ENCODE peak calls at places on chromosomes 12 and 14, in six cellular contexts. C is A673, E is PC-3, S is brain microvascular endothelial cell, Z is left ventricle myocardium inferior, T is tibial artery. B is an unnamed sample.
A peak's percentile ranks its signal among the peaks of the same experiment; 100 is the strongest.

GRCh38 chr12:132071001-132071810 is 72.9 kb downstream of the DDX51 start:
- DNase-seq in C (no peak), E (no peak), S (no peak), Z (no peak), T (no peak), B (no peak)

GRCh38 chr12:116009805-116010204 is 267.7 kb downstream of the MED13L start:
- DNase-seq in C (peak; percentile 37), E (peak; percentile 47), S (no peak), Z (no peak), T (no peak), B (no peak)

GRCh38 chr14:65558363-65558762 is 145.8 kb downstream of the FUT8 start:
- DNase-seq in C (no peak), E (no peak), S (no peak), Z (no peak), T (no peak), B (no peak)

GRCh38 chr12:108666326-108666995 is 32.8 kb upstream of the SELPLG start:
- DNase-seq in C (no peak), E (no peak), S (no peak), Z (peak; percentile 64), T (peak; percentile 62), B (no peak)

GRCh38 chr14:74551431-74551830 is 57.9 kb downstream of the ISCA2 start:
- DNase-seq in C (no peak), E (no peak), S (no peak), Z (no peak), T (no peak), B (no peak)

GRCh38 chr14:22630486-22630885 is 13.7 kb downstream of the OR6J1 start:
- DNase-seq in C (no peak), E (no peak), S (peak; percentile 75), Z (no peak), T (no peak), B (no peak)

GRCh38 chr14:29410581-29410980 is 517.1 kb downstream of the PRKD1 start:
- DNase-seq in C (no peak), E (no peak), S (no peak), Z (no peak), T (no peak), B (no peak)

GRCh38 chr12:68163546-68164210 is 4.1 kb upstream of the IFNG start:
- DNase-seq in C (no peak), E (no peak), S (no peak), Z (no peak), T (no peak), B (no peak)

GRCh38 chr12:47808574-47809380 is 10.9 kb downstream of the HDAC7 start:
- DNase-seq in C (no peak), E (peak; percentile 35), S (no peak), Z (no peak), T (no peak), B (no peak)

GRCh38 chr12:79618848-79619404 is 71.8 kb downstream of the PAWR start:
- DNase-seq in C (no peak), E (peak; percentile 58), S (peak; percentile 77), Z (no peak), T (no peak), B (no peak)

GRCh38 chr14:22002860-22003284 is 329.3 kb upstream of the OR4E1 start:
- DNase-seq in C (peak; percentile 56), E (peak; percentile 29), S (no peak), Z (no peak), T (no peak), B (peak; percentile 36)

GRCh38 chr12:85244561-85244960 is 35.5 kb upstream of the ALX1 start:
- DNase-seq in C (no peak), E (no peak), S (no peak), Z (no peak), T (no peak), B (no peak)

GRCh38 chr12:15706010-15706676 is 83.0 kb downstream of the EPS8 start:
- DNase-seq in C (no peak), E (no peak), S (no peak), Z (no peak), T (no peak), B (peak; percentile 90)

GRCh38 chr14:89911018-89911919 is 43.3 kb downstream of the EFCAB11 start:
- DNase-seq in C (no peak), E (peak; percentile 40), S (peak; percentile 48), Z (no peak), T (peak; percentile 30), B (peak; percentile 47)

GRCh38 chr12:123938679-123939480 is 33.8 kb downstream of the CCDC92 start:
- DNase-seq in C (no peak), E (no peak), S (no peak), Z (no peak), T (no peak), B (no peak)

GRCh38 chr14:50050171-50050570 is 66.2 kb downstream of the VCPKMT start:
- DNase-seq in C (no peak), E (no peak), S (no peak), Z (no peak), T (no peak), B (no peak)

GRCh38 chr14:102984336-102985102 is 62.1 kb downstream of the AMN start:
- DNase-seq in C (no peak), E (no peak), S (no peak), Z (no peak), T (no peak), B (no peak)

GRCh38 chr14:50000215-50001145 is 107.6 kb downstream of the ARF6 start:
- DNase-seq in C (peak; percentile 86), E (peak; percentile 92), S (peak; percentile 84), Z (peak; percentile 47), T (peak; percentile 74), B (peak; percentile 78)

GRCh38 chr12:98418357-98419075 is 96.9 kb upstream of the TMPO start:
- DNase-seq in C (peak; percentile 87), E (peak; percentile 92), S (peak; percentile 95), Z (peak; percentile 80), T (peak; percentile 90), B (peak; percentile 89)

GRCh38 chr14:101007765-101008164 is 104.2 kb upstream of the RTL1 start:
- DNase-seq in C (no peak), E (no peak), S (no peak), Z (no peak), T (no peak), B (no peak)

GRCh38 chr14:91873476-91874265 is 6.3 kb upstream of the TC2N start:
- DNase-seq in C (no peak), E (peak; percentile 53), S (no peak), Z (no peak), T (no peak), B (peak; percentile 54)

GRCh38 chr12:62767946-62768345 is 167.0 kb downstream of the PPM1H start:
- DNase-seq in C (no peak), E (no peak), S (no peak), Z (no peak), T (no peak), B (no peak)

GRCh38 chr14:95044463-95045254 is 112.7 kb downstream of the DICER1 start:
- DNase-seq in C (no peak), E (no peak), S (no peak), Z (no peak), T (no peak), B (no peak)

GRCh38 chr12:14373202-14373601 is 7.7 kb downstream of the ATF7IP start:
- DNase-seq in C (no peak), E (peak; percentile 76), S (no peak), Z (no peak), T (no peak), B (no peak)

GRCh38 chr14:76876076-76876475 is 49.9 kb downstream of the LRRC74A start:
- DNase-seq in C (peak; percentile 83), E (peak; percentile 87), S (peak; percentile 56), Z (peak; percentile 43), T (no peak), B (no peak)

GRCh38 chr12:60101715-60102114 is 505.9 kb downstream of the SLC16A7 start:
- DNase-seq in C (no peak), E (peak; percentile 76), S (peak; percentile 66), Z (no peak), T (no peak), B (no peak)

GRCh38 chr14:104230946-104231345 is 92.6 kb downstream of the KIF26A start:
- DNase-seq in C (no peak), E (no peak), S (no peak), Z (no peak), T (no peak), B (peak; percentile 14)

GRCh38 chr12:49763006-49763591 is 21.7 kb downstream of the TMBIM6 start:
- DNase-seq in C (peak; percentile 79), E (peak; percentile 45), S (peak; percentile 63), Z (peak; percentile 75), T (peak; percentile 73), B (peak; percentile 71)

DNA sequence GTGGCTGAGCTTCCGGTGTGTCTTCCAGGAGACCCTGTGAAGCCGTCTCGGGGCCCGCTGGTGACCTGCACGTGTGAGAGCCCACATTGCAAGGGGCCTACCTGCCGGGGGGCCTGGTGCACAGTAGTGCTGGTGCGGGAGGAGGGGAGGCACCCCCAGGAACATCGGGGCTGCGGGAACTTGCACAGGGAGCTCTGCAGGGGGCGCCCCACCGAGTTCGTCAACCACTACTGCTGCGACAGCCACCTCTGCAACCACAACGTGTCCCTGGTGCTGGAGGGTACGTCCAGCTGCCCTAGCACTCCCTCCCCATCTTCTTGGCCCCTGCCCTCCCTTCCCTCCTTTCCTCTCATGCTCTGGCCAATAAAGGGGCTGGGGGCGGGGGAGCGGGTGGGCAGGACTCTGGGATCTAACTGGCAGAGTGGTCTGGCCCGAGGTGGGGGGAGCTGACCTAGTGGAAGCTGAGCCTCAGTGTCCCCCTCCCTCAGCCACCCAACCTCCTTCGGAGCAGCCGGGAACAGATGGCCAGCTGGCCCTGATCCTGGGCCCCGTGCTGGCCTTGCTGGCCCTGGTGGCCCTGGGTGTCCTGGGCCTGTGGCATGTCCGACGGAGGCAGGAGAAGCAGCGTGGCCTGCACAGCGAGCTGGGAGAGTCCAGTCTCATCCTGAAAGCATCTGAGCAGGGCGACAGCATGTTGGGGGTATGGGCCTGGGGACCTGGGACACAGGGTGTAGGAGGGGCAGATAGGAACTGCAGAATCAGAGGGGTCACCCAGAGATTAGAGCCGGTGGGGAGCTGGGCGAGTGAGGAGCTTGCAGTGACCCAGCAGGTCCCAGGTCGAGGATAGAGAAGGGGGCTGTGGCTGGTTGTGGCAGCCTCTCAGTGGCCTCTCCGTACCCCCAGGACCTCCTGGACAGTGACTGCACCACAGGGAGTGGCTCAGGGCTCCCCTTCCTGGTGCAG is 6.0 kb downstream of the ACVRL1 start:
- DNase-seq in C (no peak), E (no peak), S (no peak), Z (no peak), T (no peak), B (no peak)
- H3K4me3 ChIP-seq in C (no peak overlapping the region), E (no peak overlapping the region), S (no peak overlapping the region), Z (peak overlapping the region; percentile 74), T (no peak overlapping the region), B (no peak overlapping the region)

GRCh38 chr12:57004651-57005050 is 1.7 kb downstream of the ZBTB39 start:
- DNase-seq in C (no peak), E (no peak), S (no peak), Z (no peak), T (no peak), B (no peak)
- H3K36me3 ChIP-seq in C (peaks cover 47% of the 10 kb centered on the region), E (peaks cover 19% of the 10 kb centered on the region), S (peaks cover 23% of the 10 kb centered on the region), Z (peaks cover 38% of the 10 kb centered on the region), T (peaks cover 25% of the 10 kb centered on the region), B (no peaks in the 10 kb centered on the region)

DNA sequence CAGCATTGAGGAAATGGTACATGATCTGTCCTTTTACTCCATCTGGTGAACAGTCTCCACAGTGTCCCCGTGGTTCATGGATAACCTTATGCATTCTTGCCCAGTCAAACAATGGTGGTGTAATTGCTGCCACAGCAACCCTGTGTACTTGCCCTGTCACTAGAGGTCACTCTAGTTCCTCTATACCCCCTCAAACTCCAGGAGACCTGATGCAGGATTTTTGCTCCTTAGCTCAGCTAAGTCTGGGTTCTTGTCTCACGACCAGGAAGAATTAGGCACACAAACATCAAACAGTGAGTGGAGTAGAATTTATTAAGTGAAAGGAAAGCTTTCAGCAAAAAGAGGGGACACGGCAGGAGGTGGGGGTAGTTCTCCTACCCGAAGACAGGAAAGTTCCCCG is 24.7 kb upstream of the EEA1 start:
- DNase-seq in C (no peak), E (no peak), S (no peak), Z (no peak), T (no peak), B (no peak)
- TF ChIP-seq CTCF in C (no peak), E (peak; percentile 10), S (no peak), Z (no peak), T (no peak), B (no peak)

GRCh38 chr12:42141981-42142606 is 2.6 kb downstream of the GXYLT1 start:
- DNase-seq in C (no peak), E (no peak), S (no peak), Z (no peak), T (no peak), B (no peak)
- H3K4me3 ChIP-seq in C (no peak overlapping the region), E (peak overlapping the region; percentile 86), S (no peak overlapping the region), Z (no peak overlapping the region), T (no peak overlapping the region), B (no peak overlapping the region)

B was measured in mucosa of descending colon.